ENCODE peak calls at places on chromosomes 6 and 20, in four cellular contexts. A is endothelial cell, S is HFFc6, Q is HTR-8/SVneo. U is an unnamed sample.
A peak's percentile ranks its signal among the peaks of the same experiment; 100 is the strongest.

GRCh38 chr20:14445310-14445709 is 107.9 kb upstream of the FLRT3 start:
- DNase-seq in A (no peak), S (no peak), Q (no peak), U (no peak)

GRCh38 chr6:705047-705446 is 12.1 kb upstream of the EXOC2 start:
- DNase-seq in A (no peak), S (no peak), Q (no peak), U (no peak)

GRCh38 chr20:62358171-62358719 is 8.9 kb downstream of the LAMA5 start:
- DNase-seq in A (no peak), S (no peak), Q (no peak), U (peak; percentile 75)

GRCh38 chr20:38857703-38858102 is 52.2 kb downstream of the PPP1R16B start:
- DNase-seq in A (no peak), S (no peak), Q (no peak), U (no peak)

GRCh38 chr6:170097505-170098427 is 193.1 kb downstream of the DLL1 start:
- DNase-seq in A (peak; percentile 4), S (no peak), Q (no peak), U (no peak)

GRCh38 chr20:4017051-4017702 is 1.8 kb upstream of the RNF24 start:
- DNase-seq in A (no peak), S (no peak), Q (no peak), U (no peak)

GRCh38 chr20:15528386-15529111 is 1044.7 kb downstream of the KIF16B start:
- DNase-seq in A (no peak), S (no peak), Q (no peak), U (no peak)

GRCh38 chr6:100504786-100505737 is 40.3 kb upstream of the SIM1 start:
- DNase-seq in A (no peak), S (peak; percentile 82), Q (peak; percentile 40), U (no peak)

GRCh38 chr20:50438986-50439407 is 71.2 kb upstream of the PTPN1 start:
- DNase-seq in A (no peak), S (peak; percentile 88), Q (peak; percentile 85), U (no peak)

GRCh38 chr6:15310680-15311079 is 64.8 kb downstream of the JARID2 start:
- DNase-seq in A (no peak), S (peak; percentile 18), Q (no peak), U (no peak)

GRCh38 chr6:145015739-145016558 is 719.4 kb downstream of the EPM2A start:
- DNase-seq in A (no peak), S (peak; percentile 88), Q (peak; percentile 51), U (no peak)

GRCh38 chr6:41625442-41625841 is 12.8 kb upstream of the MDFI start:
- DNase-seq in A (no peak), S (no peak), Q (no peak), U (no peak)

GRCh38 chr6:147278891-147279290 is 74.7 kb downstream of the STXBP5 start:
- DNase-seq in A (no peak), S (no peak), Q (no peak), U (no peak)

GRCh38 chr6:146913842-146914562 is 290.2 kb upstream of the STXBP5 start:
- DNase-seq in A (peak; percentile 8), S (peak; percentile 99), Q (peak; percentile 62), U (peak; percentile 23)

GRCh38 chr6:43509984-43510826 is at the start of gene LRRC73:
- DNase-seq in A (peak; percentile 89), S (peak; percentile 77), Q (peak; percentile 80), U (peak; percentile 61)

GRCh38 chr20:34445177-34446065 is 70.8 kb upstream of the DYNLRB1 start:
- DNase-seq in A (no peak), S (no peak), Q (no peak), U (no peak)

GRCh38 chr6:52670502-52671409 is at the start of gene TMEM14A:
- DNase-seq in A (peak; percentile 92), S (peak; percentile 95), Q (peak; percentile 98), U (peak; percentile 73)

GRCh38 chr6:15907914-15908518 is 220.9 kb upstream of the MYLIP start:
- DNase-seq in A (no peak), S (no peak), Q (no peak), U (no peak)

GRCh38 chr6:101395345-101395744 is 1.8 kb downstream of the GRIK2 start:
- DNase-seq in A (no peak), S (peak; percentile 28), Q (no peak), U (no peak)

GRCh38 chr6:1792989-1793388 is 183.3 kb downstream of the FOXC1 start:
- DNase-seq in A (no peak), S (peak; percentile 12), Q (peak; percentile 42), U (no peak)

GRCh38 chr20:25274481-25274880 is 26.6 kb downstream of the PYGB start:
- DNase-seq in A (no peak), S (no peak), Q (no peak), U (peak; percentile 35)

GRCh38 chr6:106997392-106998257 is 23.1 kb upstream of the CD24 start:
- DNase-seq in A (peak; percentile 73), S (peak; percentile 29), Q (peak; percentile 73), U (no peak)

GRCh38 chr20:56395166-56395565 is 2.7 kb downstream of the CSTF1 start:
- DNase-seq in A (no peak), S (no peak), Q (no peak), U (no peak)

GRCh38 chr20:50967621-50968020 is 9.0 kb downstream of the MOCS3 start:
- DNase-seq in A (no peak), S (no peak), Q (no peak), U (no peak)

GRCh38 chr6:33693186-33694158 is 18.0 kb downstream of the UQCC2 start:
- DNase-seq in A (no peak), S (no peak), Q (no peak), U (no peak)

GRCh38 chr20:41339957-41340326 is 679 bp upstream of the LPIN3 start:
- DNase-seq in A (peak; percentile 90), S (peak; percentile 65), Q (peak; percentile 92), U (peak; percentile 60)

GRCh38 chr6:89145461-89145961 is 344 bp upstream of the PM20D2 start:
- DNase-seq in A (no peak), S (no peak), Q (peak; percentile 19), U (no peak)